ENCODE peak calls at places on chromosome 2, in four cellular contexts. One of them, this sample, is unnamed. For H3K36me3, the result is how much of the 10 kb centered on the place peaks cover.

GRCh38 chr2:199734651-199735050 is 116.3 kb downstream of the FTCDNL1 start:
- DNase-seq in iPS DF 6.9: no peak
- DNase-seq in thoracic aorta: no peak
- DNase-seq in heart right ventricle: no peak
- DNase-seq in this sample: no peak

GRCh38 chr2:225354281-225354774 is 45.2 kb upstream of the NYAP2 start:
- DNase-seq in heart right ventricle: no peak
- DNase-seq in iPS DF 6.9: no peak
- DNase-seq in thoracic aorta: no peak
- DNase-seq in this sample: no peak

GRCh38 chr2:40360652-40361051 is 91.2 kb downstream of the SLC8A1 start:
- DNase-seq in thoracic aorta: no peak
- DNase-seq in heart right ventricle: no peak
- DNase-seq in iPS DF 6.9: no peak
- DNase-seq in this sample: no peak

GRCh38 chr2:37593024-37593423 is 78.4 kb downstream of the CDC42EP3 start:
- DNase-seq in heart right ventricle: no peak
- DNase-seq in thoracic aorta: no peak
- DNase-seq in iPS DF 6.9: no peak
- DNase-seq in this sample: no peak

GRCh38 chr2:68251187-68251854 is 1.0 kb downstream of the PPP3R1 start:
- DNase-seq in heart right ventricle: peak
- DNase-seq in thoracic aorta: no peak
- DNase-seq in iPS DF 6.9: peak
- DNase-seq in this sample: peak

GRCh38 chr2:188573453-188573852 is 281.8 kb downstream of the GULP1 start:
- DNase-seq in iPS DF 6.9: no peak
- DNase-seq in heart right ventricle: no peak
- DNase-seq in thoracic aorta: no peak
- DNase-seq in this sample: no peak

GRCh38 chr2:159904127-159904564 is 106.1 kb upstream of the CD302 start:
- DNase-seq in heart right ventricle: no peak
- DNase-seq in thoracic aorta: no peak
- DNase-seq in iPS DF 6.9: no peak
- DNase-seq in this sample: no peak

GRCh38 chr2:42045956-42046748 is 1.7 kb upstream of the PKDCC start:
- DNase-seq in iPS DF 6.9: no peak
- DNase-seq in heart right ventricle: no peak
- DNase-seq in thoracic aorta: no peak
- DNase-seq in this sample: no peak

GRCh38 chr2:11121823-11122155 is 33.5 kb upstream of the SLC66A3 start:
- DNase-seq in thoracic aorta: no peak
- DNase-seq in iPS DF 6.9: no peak
- DNase-seq in heart right ventricle: no peak
- DNase-seq in this sample: no peak

GRCh38 chr2:65070172-65070830 is 14.1 kb downstream of the CEP68 start:
- DNase-seq in iPS DF 6.9: no peak
- DNase-seq in thoracic aorta: no peak
- DNase-seq in heart right ventricle: no peak
- DNase-seq in this sample: no peak

GRCh38 chr2:237904806-237905599 is 45.6 kb downstream of the RAMP1 start:
- DNase-seq in thoracic aorta: peak
- DNase-seq in iPS DF 6.9: no peak
- DNase-seq in heart right ventricle: peak
- DNase-seq in this sample: no peak

DNA sequence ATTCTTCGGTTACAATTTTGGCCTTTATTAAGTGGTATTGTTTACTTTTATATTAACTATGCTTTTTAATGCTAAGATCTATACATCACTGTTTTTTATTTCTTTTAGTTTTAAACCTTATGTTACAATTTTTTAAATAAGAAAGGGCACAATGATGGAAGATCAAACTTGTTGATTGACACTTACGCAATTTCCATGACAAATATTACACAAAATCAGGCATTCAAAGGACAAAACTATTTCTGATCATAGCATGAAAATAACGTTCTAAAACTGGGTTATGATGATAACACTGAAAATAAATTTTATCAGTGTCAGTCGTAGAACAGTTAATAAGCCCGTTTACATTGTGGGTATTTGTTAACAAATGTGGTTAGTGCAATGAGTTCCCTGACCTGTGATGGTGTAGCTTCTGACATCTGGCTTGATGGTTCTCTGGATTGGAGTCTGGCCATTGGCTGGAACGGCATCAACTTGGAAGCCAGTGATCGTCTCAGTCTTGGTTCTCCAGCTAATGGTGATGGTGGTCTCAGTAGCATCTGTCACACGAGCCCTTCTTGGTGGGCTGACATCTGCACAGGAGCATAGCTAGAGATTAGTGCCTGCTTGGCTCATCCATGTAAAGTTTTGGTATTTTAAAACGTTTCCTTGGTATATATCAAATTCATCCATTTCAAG is 59.6 kb downstream of the FN1 start:
- DNase-seq in iPS DF 6.9: no peak
- DNase-seq in thoracic aorta: no peak
- DNase-seq in heart right ventricle: no peak
- DNase-seq in this sample: no peak
- H3K36me3 ChIP-seq in iPS DF 6.9: under half
- H3K36me3 ChIP-seq in thoracic aorta: half or more
- H3K36me3 ChIP-seq in heart right ventricle: half or more
- H3K36me3 ChIP-seq in this sample: under half

DNA sequence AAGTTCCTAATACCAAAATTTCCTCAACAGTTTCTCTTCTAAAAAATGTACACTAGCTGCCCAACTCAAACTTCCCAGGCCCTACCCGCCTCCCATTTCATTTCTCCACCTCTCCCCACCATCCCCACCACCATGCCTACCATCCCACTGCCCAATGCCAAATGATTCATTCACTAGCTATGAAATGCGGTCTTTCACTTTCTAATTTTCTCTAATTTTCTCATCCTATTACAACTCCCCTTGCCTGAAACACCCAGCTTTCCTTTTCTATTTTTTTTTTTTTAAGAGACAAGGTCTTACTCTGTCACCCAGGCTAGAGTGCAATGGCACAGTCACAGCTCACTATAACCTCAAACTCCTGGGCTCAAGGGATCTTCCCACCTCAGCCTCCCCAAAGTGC is 38.4 kb downstream of the KIDINS220 start:
- DNase-seq in iPS DF 6.9: no peak
- DNase-seq in heart right ventricle: no peak
- DNase-seq in thoracic aorta: no peak
- DNase-seq in this sample: no peak
- H3K36me3 ChIP-seq in iPS DF 6.9: under half
- H3K36me3 ChIP-seq in heart right ventricle: half or more
- H3K36me3 ChIP-seq in thoracic aorta: under half
- H3K36me3 ChIP-seq in this sample: under half

DNA sequence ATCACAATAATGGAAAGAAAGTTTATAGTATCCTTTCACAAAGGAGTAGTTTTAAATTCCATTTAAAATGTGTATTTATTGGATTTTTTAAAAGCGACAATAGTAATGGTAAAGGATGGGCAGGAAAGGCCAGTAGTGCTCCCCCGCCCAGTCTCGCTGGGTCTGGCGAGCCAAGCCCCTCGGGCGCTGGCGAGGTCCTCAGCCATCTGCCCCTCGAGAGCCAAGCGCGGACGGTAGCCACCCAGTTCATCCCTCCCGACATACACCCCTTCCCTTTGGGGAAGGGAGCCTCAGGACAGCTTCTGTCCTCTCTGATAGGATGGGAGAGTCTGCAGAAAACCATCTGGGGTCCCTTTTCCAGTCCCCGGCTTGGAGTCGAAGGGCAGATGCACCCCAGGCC is 45.2 kb downstream of the BOLA3 start:
- DNase-seq in thoracic aorta: no peak
- DNase-seq in heart right ventricle: no peak
- DNase-seq in iPS DF 6.9: no peak
- DNase-seq in this sample: no peak
- H3K36me3 ChIP-seq in thoracic aorta: under half
- H3K36me3 ChIP-seq in heart right ventricle: under half
- H3K36me3 ChIP-seq in iPS DF 6.9: under half
- H3K36me3 ChIP-seq in this sample: under half

GRCh38 chr2:187493180-187493579 is 45.1 kb upstream of the CALCRL start:
- DNase-seq in iPS DF 6.9: no peak
- DNase-seq in heart right ventricle: no peak
- DNase-seq in thoracic aorta: no peak
- DNase-seq in this sample: no peak

GRCh38 chr2:187497140-187497539 is 49.1 kb upstream of the CALCRL start:
- DNase-seq in thoracic aorta: no peak
- DNase-seq in iPS DF 6.9: no peak
- DNase-seq in heart right ventricle: no peak
- DNase-seq in this sample: no peak

GRCh38 chr2:187497858-187498463 is 49.9 kb upstream of the CALCRL start:
- DNase-seq in iPS DF 6.9: no peak
- DNase-seq in thoracic aorta: no peak
- DNase-seq in heart right ventricle: no peak
- DNase-seq in this sample: peak

DNA sequence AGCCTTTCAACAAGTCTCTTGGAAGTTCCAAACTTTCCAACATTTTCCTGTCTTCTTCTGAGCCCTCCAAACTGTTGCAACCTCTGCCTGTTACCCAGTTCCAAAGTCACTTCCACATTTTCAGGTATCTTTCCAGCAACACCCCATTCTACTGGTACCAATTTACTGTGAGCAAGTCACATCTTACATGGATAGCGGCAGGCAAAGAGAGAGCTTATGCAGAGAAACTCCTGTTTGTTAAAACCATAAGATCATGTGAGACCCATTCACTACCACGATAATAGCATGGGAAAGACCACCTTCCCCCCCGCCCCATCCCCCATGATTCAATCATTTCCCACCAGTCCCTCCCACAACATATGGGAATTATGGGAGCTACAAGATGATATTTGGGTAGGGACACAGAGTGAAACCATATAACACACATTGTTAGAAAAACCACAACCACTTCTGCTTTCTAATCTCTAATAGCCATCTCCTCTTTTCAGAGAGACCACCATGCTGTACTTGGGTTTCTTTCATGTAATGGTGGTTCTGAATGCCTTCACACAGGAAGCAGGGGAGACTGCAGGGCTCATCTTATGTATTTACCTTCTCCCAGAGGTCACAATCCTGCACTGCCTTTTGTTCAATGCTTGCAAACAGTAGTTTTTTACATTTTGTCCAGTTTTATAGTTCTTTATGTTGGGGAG is 46.0 kb upstream of the CALCRL start:
- DNase-seq in iPS DF 6.9: no peak
- DNase-seq in thoracic aorta: no peak
- DNase-seq in heart right ventricle: no peak
- DNase-seq in this sample: no peak
- H3K36me3 ChIP-seq in iPS DF 6.9: under half
- H3K36me3 ChIP-seq in thoracic aorta: under half
- H3K36me3 ChIP-seq in heart right ventricle: under half
- H3K36me3 ChIP-seq in this sample: under half

DNA sequence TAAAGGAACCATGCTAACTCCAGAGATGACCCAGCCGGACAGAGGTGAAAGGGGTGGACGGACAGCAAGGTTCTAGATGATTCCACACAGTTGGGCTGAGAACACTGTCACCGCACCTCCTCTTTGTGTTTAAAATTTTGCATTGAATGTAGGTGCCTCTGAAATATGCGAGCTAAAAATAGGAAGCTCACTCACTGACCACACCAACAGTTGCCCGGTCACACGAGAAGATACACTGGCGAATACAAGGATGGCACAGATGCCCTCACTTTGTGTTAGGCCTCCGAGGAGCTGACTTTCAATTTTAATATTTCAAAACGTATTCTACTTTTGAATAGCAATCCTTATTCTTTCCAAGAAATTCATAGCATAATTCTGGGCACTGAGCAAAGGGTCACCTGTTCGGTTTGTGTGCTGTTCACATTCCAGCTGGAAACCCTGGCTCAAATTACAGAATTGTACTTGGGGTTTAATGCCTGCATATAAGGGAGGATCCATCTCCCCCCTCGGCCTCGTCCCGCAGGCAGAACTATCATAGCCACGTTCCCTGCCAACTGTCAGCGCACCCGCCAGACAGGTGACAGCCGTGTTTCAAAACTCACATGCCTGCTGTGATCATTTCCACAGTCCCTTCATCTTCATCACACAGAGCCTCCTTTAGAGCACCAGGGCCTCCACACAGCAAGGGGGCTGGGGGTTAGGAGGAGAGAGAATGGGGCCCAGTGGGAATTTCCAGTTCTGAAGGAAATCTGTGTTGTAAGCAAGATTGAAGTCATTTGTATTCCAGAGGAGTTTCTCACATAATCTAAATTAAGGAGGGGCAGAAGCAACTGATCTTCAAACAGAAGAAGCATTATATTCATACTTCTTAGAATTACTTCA is 48.2 kb downstream of the ADI1 start:
- DNase-seq in iPS DF 6.9: no peak
- DNase-seq in thoracic aorta: no peak
- DNase-seq in heart right ventricle: no peak
- DNase-seq in this sample: no peak
- H3K36me3 ChIP-seq in iPS DF 6.9: under half
- H3K36me3 ChIP-seq in thoracic aorta: under half
- H3K36me3 ChIP-seq in heart right ventricle: half or more
- H3K36me3 ChIP-seq in this sample: under half

GRCh38 chr2:101278925-101279324 is 26.2 kb downstream of the CNOT11 start:
- DNase-seq in heart right ventricle: no peak
- DNase-seq in thoracic aorta: no peak
- DNase-seq in iPS DF 6.9: no peak
- DNase-seq in this sample: no peak
- H3K36me3 ChIP-seq in heart right ventricle: half or more
- H3K36me3 ChIP-seq in thoracic aorta: under half
- H3K36me3 ChIP-seq in iPS DF 6.9: under half
- H3K36me3 ChIP-seq in this sample: under half

GRCh38 chr2:190684941-190685340 is 36.1 kb downstream of the NAB1 start:
- DNase-seq in thoracic aorta: no peak
- DNase-seq in iPS DF 6.9: no peak
- DNase-seq in heart right ventricle: no peak
- DNase-seq in this sample: no peak
- H3K36me3 ChIP-seq in thoracic aorta: under half
- H3K36me3 ChIP-seq in iPS DF 6.9: under half
- H3K36me3 ChIP-seq in heart right ventricle: half or more
- H3K36me3 ChIP-seq in this sample: under half